ENCODE peak calls at places on chromosomes 4 and X, in five cellular contexts. One of them, this sample, is unnamed.

GRCh38 chrX:77564824-77565223 is 117.6 kb downstream of the FGF16 start:
- DNase-seq in breast epithelium: no peak
- DNase-seq in suprapubic skin: no peak
- DNase-seq in right atrium auricular region: no peak
- DNase-seq in heart right ventricle: no peak
- DNase-seq in this sample: no peak

GRCh38 chr4:167234388-167234881 is at the start of gene SPOCK3:
- DNase-seq in breast epithelium: peak
- DNase-seq in suprapubic skin: no peak
- DNase-seq in right atrium auricular region: no peak
- DNase-seq in heart right ventricle: peak
- DNase-seq in this sample: peak

GRCh38 chr4:1080961-1081688 is 32.2 kb downstream of the RNF212 start:
- DNase-seq in heart right ventricle: no peak
- DNase-seq in suprapubic skin: no peak
- DNase-seq in right atrium auricular region: no peak
- DNase-seq in breast epithelium: no peak
- DNase-seq in this sample: no peak

GRCh38 chr4:26715636-26716242 is 131.9 kb downstream of the TBC1D19 start:
- DNase-seq in heart right ventricle: no peak
- DNase-seq in breast epithelium: no peak
- DNase-seq in suprapubic skin: no peak
- DNase-seq in right atrium auricular region: no peak
- DNase-seq in this sample: no peak

GRCh38 chr4:4269856-4270255 is 20.1 kb downstream of the LYAR start:
- DNase-seq in suprapubic skin: no peak
- DNase-seq in right atrium auricular region: no peak
- DNase-seq in breast epithelium: no peak
- DNase-seq in heart right ventricle: no peak
- DNase-seq in this sample: no peak

GRCh38 chr4:102299708-102300107 is 45.6 kb downstream of the SLC39A8 start:
- DNase-seq in right atrium auricular region: peak
- DNase-seq in heart right ventricle: no peak
- DNase-seq in breast epithelium: no peak
- DNase-seq in suprapubic skin: no peak
- DNase-seq in this sample: no peak

GRCh38 chr4:166128452-166128851 is 255.4 kb downstream of the TLL1 start:
- DNase-seq in breast epithelium: no peak
- DNase-seq in heart right ventricle: no peak
- DNase-seq in suprapubic skin: no peak
- DNase-seq in right atrium auricular region: no peak
- DNase-seq in this sample: no peak

GRCh38 chr4:37953620-37954325 is 6.4 kb upstream of the PTTG2 start:
- DNase-seq in right atrium auricular region: no peak
- DNase-seq in breast epithelium: no peak
- DNase-seq in heart right ventricle: no peak
- DNase-seq in suprapubic skin: no peak
- DNase-seq in this sample: no peak

GRCh38 chr4:158827475-158828085 is 58.8 kb downstream of the FNIP2 start:
- DNase-seq in heart right ventricle: no peak
- DNase-seq in breast epithelium: no peak
- DNase-seq in right atrium auricular region: no peak
- DNase-seq in suprapubic skin: no peak
- DNase-seq in this sample: no peak

GRCh38 chr4:184825394-184826314 is at the start of gene ACSL1:
- DNase-seq in heart right ventricle: peak
- DNase-seq in suprapubic skin: peak
- DNase-seq in breast epithelium: peak
- DNase-seq in right atrium auricular region: no peak
- DNase-seq in this sample: peak

GRCh38 chrX:53263597-53264094 is 17.7 kb downstream of the IQSEC2 start:
- DNase-seq in right atrium auricular region: no peak
- DNase-seq in breast epithelium: no peak
- DNase-seq in heart right ventricle: no peak
- DNase-seq in suprapubic skin: no peak
- DNase-seq in this sample: no peak

GRCh38 chr4:153649572-153649991 is 34.5 kb upstream of the TLR2 start:
- DNase-seq in right atrium auricular region: no peak
- DNase-seq in breast epithelium: no peak
- DNase-seq in heart right ventricle: no peak
- DNase-seq in suprapubic skin: no peak
- DNase-seq in this sample: no peak
- TF ChIP-seq CTCF in right atrium auricular region: peak
- TF ChIP-seq CTCF in breast epithelium: no peak
- TF ChIP-seq CTCF in heart right ventricle: peak
- TF ChIP-seq CTCF in suprapubic skin: no peak
- TF ChIP-seq CTCF in this sample: no peak

DNA sequence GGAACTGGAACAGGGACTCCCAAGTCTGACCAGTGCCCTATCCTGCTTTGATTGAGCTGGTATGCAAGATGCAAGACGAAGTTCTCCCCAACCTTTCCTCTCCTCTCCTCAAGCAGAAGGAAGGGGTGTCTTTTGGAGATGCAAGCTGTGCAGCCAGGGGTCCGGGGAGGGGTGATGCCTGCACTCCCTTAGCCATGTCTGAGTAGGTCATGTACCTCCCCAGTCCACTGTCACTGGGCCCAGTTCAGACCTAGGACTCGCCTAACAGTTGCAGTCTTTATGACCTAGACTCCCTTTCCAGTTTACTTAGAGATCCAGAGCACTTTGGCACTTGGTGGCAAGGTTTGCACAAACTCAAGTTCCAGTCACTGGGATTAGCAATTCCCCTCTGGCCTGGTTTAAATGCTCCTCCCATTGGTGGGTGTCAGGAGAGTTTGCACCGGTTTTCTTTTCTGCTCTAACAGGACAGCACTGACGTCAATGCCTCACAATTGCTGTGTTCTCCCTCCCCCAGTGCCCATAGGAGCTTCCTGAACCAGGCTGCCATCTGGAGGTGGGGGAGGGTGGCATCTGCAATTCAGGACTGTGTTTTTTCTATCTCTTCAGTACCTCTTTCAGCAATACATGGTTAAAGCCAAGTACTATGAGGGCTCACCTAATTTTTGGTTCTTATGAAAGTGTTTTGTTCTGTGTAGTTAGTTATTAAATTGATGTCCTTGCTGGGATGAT is 782.2 kb downstream of the ARAP2 start:
- DNase-seq in right atrium auricular region: no peak
- DNase-seq in suprapubic skin: no peak
- DNase-seq in heart right ventricle: no peak
- DNase-seq in breast epithelium: no peak
- DNase-seq in this sample: no peak
- TF ChIP-seq CTCF in right atrium auricular region: no peak
- TF ChIP-seq CTCF in suprapubic skin: no peak
- TF ChIP-seq CTCF in heart right ventricle: no peak
- TF ChIP-seq CTCF in breast epithelium: no peak
- TF ChIP-seq CTCF in this sample: no peak

GRCh38 chr4:110344165-110344564 is 131.8 kb upstream of the ENPEP start:
- DNase-seq in heart right ventricle: no peak
- DNase-seq in suprapubic skin: no peak
- DNase-seq in breast epithelium: no peak
- DNase-seq in right atrium auricular region: no peak
- DNase-seq in this sample: no peak
- TF ChIP-seq CTCF in heart right ventricle: peak
- TF ChIP-seq CTCF in suprapubic skin: peak
- TF ChIP-seq CTCF in breast epithelium: no peak
- TF ChIP-seq CTCF in right atrium auricular region: peak
- TF ChIP-seq CTCF in this sample: peak

GRCh38 chrX:38803286-38803608 is 2.0 kb downstream of the MID1IP1 start:
- DNase-seq in breast epithelium: no peak
- DNase-seq in heart right ventricle: no peak
- DNase-seq in suprapubic skin: no peak
- DNase-seq in right atrium auricular region: no peak
- DNase-seq in this sample: no peak

GRCh38 chrX:38800981-38801845 is at the start of gene MID1IP1:
- DNase-seq in heart right ventricle: peak
- DNase-seq in suprapubic skin: peak
- DNase-seq in breast epithelium: peak
- DNase-seq in right atrium auricular region: peak
- DNase-seq in this sample: peak

GRCh38 chrX:38798956-38799355 is 2.3 kb upstream of the MID1IP1 start:
- DNase-seq in right atrium auricular region: no peak
- DNase-seq in suprapubic skin: no peak
- DNase-seq in breast epithelium: no peak
- DNase-seq in heart right ventricle: no peak
- DNase-seq in this sample: no peak

GRCh38 chrX:38796926-38797325 is 4.3 kb upstream of the MID1IP1 start:
- DNase-seq in heart right ventricle: no peak
- DNase-seq in right atrium auricular region: no peak
- DNase-seq in suprapubic skin: no peak
- DNase-seq in breast epithelium: no peak
- DNase-seq in this sample: no peak

DNA sequence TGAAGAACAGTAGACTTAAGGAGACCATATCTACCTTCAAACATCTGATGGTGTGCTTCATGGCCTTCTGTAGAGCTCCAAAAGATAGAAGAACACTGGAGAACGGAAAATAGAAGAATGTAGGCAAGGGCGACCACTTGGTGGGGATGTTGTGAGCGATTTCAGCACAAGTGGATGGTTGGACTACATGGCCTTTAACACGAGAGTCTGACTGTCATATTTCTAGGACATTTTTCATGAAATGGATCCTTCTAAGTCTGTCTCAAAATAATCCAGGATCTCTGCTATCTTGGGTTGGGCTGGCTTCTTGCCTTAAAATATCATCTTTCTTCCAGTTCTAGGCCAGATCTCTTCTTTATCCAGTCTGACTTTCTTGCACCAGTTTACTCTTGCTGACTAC is 1.3 kb upstream of the MID1IP1 start:
- DNase-seq in suprapubic skin: no peak
- DNase-seq in heart right ventricle: no peak
- DNase-seq in right atrium auricular region: no peak
- DNase-seq in breast epithelium: no peak
- DNase-seq in this sample: no peak
- TF ChIP-seq CTCF in suprapubic skin: no peak
- TF ChIP-seq CTCF in heart right ventricle: peak
- TF ChIP-seq CTCF in right atrium auricular region: peak
- TF ChIP-seq CTCF in breast epithelium: no peak
- TF ChIP-seq CTCF in this sample: no peak

DNA sequence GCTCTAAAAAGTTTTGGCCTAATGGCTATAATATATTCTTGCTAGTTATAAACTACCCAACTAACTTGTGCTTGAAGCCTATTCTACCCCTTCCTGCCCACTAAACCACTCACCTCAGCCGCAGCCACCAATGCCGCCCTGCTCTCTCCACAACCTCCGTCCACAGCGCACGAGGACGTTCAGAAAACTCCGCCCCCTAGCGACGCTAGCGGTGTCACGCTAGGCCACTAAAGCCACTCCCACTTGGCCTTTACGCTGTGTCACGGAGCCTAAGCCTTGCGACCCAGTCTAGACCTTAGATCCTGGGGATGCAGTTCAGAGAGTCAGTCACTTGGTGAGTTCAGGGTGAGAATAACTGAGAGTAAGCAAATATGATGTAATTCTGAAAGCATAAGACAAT is at the start of gene TEX11:
- DNase-seq in right atrium auricular region: no peak
- DNase-seq in heart right ventricle: no peak
- DNase-seq in breast epithelium: no peak
- DNase-seq in suprapubic skin: no peak
- DNase-seq in this sample: no peak
- TF ChIP-seq CTCF in right atrium auricular region: no peak
- TF ChIP-seq CTCF in heart right ventricle: no peak
- TF ChIP-seq CTCF in breast epithelium: no peak
- TF ChIP-seq CTCF in suprapubic skin: no peak
- TF ChIP-seq CTCF in this sample: no peak

GRCh38 chrX:43469391-43470054 is 186.6 kb upstream of the MAOA start:
- DNase-seq in right atrium auricular region: no peak
- DNase-seq in heart right ventricle: no peak
- DNase-seq in breast epithelium: no peak
- DNase-seq in suprapubic skin: no peak
- DNase-seq in this sample: no peak

DNA sequence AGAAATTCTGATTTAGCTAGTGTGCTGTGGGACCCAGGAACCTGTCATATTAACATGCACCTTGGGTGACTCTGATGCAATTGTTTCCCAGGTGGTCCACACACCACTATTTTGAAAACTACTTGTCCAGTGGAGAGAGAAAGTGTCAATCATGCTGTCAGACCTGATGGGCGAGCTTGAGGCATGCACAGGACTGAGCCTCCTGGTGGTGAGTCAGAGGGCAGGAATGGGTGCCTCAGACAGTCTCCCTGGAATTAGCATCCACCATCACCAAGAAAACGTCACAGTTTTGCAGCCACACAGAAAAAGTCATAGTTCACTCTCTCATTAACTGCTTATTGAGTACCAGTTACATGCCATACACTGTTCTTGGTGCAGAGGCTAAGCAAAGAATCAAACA is 181.8 kb upstream of the MAOA start:
- DNase-seq in breast epithelium: no peak
- DNase-seq in right atrium auricular region: no peak
- DNase-seq in heart right ventricle: no peak
- DNase-seq in suprapubic skin: no peak
- DNase-seq in this sample: no peak
- TF ChIP-seq CTCF in breast epithelium: no peak
- TF ChIP-seq CTCF in right atrium auricular region: no peak
- TF ChIP-seq CTCF in heart right ventricle: no peak
- TF ChIP-seq CTCF in suprapubic skin: no peak
- TF ChIP-seq CTCF in this sample: no peak

DNA sequence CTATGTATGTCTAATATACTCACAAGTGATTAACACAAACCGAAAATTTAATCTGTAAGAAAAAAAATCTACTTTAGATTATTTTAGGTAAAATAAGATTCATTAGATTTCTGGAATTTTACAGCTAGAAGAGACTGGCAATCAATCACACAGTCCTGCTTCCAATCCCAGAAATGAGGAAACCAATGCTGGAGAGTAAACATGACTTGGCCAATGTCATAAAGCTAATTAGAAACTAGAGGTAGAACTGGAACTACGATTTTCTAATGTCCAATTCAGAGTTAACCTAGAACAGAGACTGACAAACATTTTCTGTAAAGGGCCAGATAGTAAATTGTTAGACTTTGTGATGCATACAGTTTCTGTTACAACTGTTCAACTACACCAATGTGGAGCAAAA is 123.6 kb downstream of the CORIN start:
- DNase-seq in suprapubic skin: no peak
- DNase-seq in heart right ventricle: no peak
- DNase-seq in right atrium auricular region: no peak
- DNase-seq in breast epithelium: no peak
- DNase-seq in this sample: no peak
- TF ChIP-seq CTCF in suprapubic skin: no peak
- TF ChIP-seq CTCF in heart right ventricle: no peak
- TF ChIP-seq CTCF in right atrium auricular region: no peak
- TF ChIP-seq CTCF in breast epithelium: no peak
- TF ChIP-seq CTCF in this sample: no peak

DNA sequence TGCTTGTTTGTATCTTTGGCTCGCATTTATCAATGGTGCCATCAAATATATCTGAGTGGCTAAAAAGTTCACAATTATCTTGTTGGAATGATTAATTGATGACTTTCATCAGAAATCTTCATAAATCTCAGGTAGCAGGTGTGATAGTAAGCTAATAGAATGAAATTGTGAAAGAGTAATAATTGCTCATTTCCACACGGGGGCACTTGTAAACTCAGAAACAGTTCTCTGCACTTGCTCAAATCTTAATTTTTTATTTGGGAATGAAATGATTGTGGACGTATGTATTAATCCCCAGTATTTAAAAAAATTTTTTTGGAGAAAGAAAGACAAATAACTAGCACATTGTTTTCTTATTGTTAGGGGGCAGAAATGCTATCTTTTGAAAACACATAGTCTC is 132.8 kb downstream of the DTHD1 start:
- DNase-seq in suprapubic skin: no peak
- DNase-seq in breast epithelium: no peak
- DNase-seq in heart right ventricle: no peak
- DNase-seq in right atrium auricular region: no peak
- DNase-seq in this sample: no peak
- TF ChIP-seq CTCF in suprapubic skin: no peak
- TF ChIP-seq CTCF in breast epithelium: no peak
- TF ChIP-seq CTCF in heart right ventricle: peak
- TF ChIP-seq CTCF in right atrium auricular region: peak
- TF ChIP-seq CTCF in this sample: peak

GRCh38 chr4:2280531-2281300 is 18.8 kb upstream of the MXD4 start:
- DNase-seq in breast epithelium: no peak
- DNase-seq in right atrium auricular region: no peak
- DNase-seq in suprapubic skin: no peak
- DNase-seq in heart right ventricle: peak
- DNase-seq in this sample: no peak
- TF ChIP-seq CTCF in breast epithelium: no peak
- TF ChIP-seq CTCF in right atrium auricular region: no peak
- TF ChIP-seq CTCF in suprapubic skin: no peak
- TF ChIP-seq CTCF in heart right ventricle: no peak
- TF ChIP-seq CTCF in this sample: no peak

This sample was measured in mesothelial cell of epicardium.